ENCODE peak calls at places on chromosomes 12 and 14, in seven cellular contexts. O, J, B, Y, L, X and F are unnamed samples. For H3K9me3, the result is how much of the 10 kb centered on the place peaks cover.

GRCh38 chr14:42673963-42674362 is 1067.3 kb downstream of the LRFN5 start:
- DNase-seq in B (no peak), L (no peak), J (no peak), Y (no peak), X (no peak), O (no peak), F (no peak)

GRCh38 chr14:101773378-101773777 is 11.9 kb downstream of the PPP2R5C start:
- DNase-seq in J (no peak), X (no peak), Y (no peak), L (no peak), O (no peak), B (no peak), F (no peak)

GRCh38 chr12:16473610-16474326 is 126.3 kb downstream of the MGST1 start:
- DNase-seq in Y (no peak), L (no peak), J (no peak), B (no peak), X (no peak), O (no peak), F (no peak)

GRCh38 chr12:32270818-32271710 is 128.3 kb upstream of the FGD4 start:
- DNase-seq in B (no peak), L (peak), Y (no peak), X (no peak), O (no peak), J (no peak), F (no peak)

GRCh38 chr14:23294734-23295561 is 7.7 kb downstream of the PPP1R3E start:
- DNase-seq in Y (peak), L (peak), B (no peak), X (no peak), J (peak), O (no peak), F (no peak)

GRCh38 chr14:50001999-50002925 is 109.4 kb downstream of the ARF6 start:
- DNase-seq in J (peak), B (no peak), Y (peak), X (no peak), L (no peak), O (no peak), F (no peak)

GRCh38 chr14:42947991-42948390 is 1341.3 kb downstream of the LRFN5 start:
- DNase-seq in X (no peak), J (no peak), B (no peak), Y (no peak), O (no peak), L (no peak), F (no peak)

GRCh38 chr14:93941293-93941910 is 14.3 kb downstream of the FAM181A start:
- DNase-seq in Y (peak), L (no peak), B (no peak), J (no peak), O (no peak), X (no peak), F (no peak)

GRCh38 chr12:40915172-40915571 is 222.9 kb downstream of the CNTN1 start:
- DNase-seq in B (no peak), Y (no peak), L (no peak), J (no peak), X (no peak), O (no peak), F (no peak)

GRCh38 chr14:79279645-79280399 is 931.5 kb downstream of the DIO2 start:
- DNase-seq in X (peak), J (peak), B (no peak), Y (peak), O (no peak), L (no peak), F (no peak)

GRCh38 chr12:92560713-92561542 is 141.9 kb upstream of the PLEKHG7 start:
- DNase-seq in B (no peak), Y (no peak), L (no peak), O (no peak), X (no peak), J (no peak), F (no peak)

GRCh38 chr12:25835385-25835784 is 123.1 kb upstream of the RASSF8 start:
- DNase-seq in B (no peak), L (no peak), O (no peak), J (no peak), Y (no peak), X (no peak), F (no peak)

GRCh38 chr12:124109760-124110159 is 136.7 kb downstream of the ZNF664 start:
- DNase-seq in L (peak), J (peak), Y (no peak), X (no peak), B (no peak), O (peak), F (no peak)

GRCh38 chr12:990308-990648 is 745 bp upstream of the ERC1 start:
- DNase-seq in J (peak), O (no peak), B (peak), Y (peak), L (no peak), X (no peak), F (peak)

GRCh38 chr12:16526693-16527092 is 79.3 kb downstream of the LMO3 start:
- DNase-seq in X (no peak), B (no peak), Y (no peak), O (peak), L (no peak), J (no peak), F (no peak)

GRCh38 chr12:82896286-82896685 is 209.6 kb downstream of the TMTC2 start:
- DNase-seq in B (no peak), L (no peak), O (no peak), X (no peak), Y (no peak), J (no peak), F (no peak)

GRCh38 chr14:76784881-76785280 is 23.6 kb downstream of the VASH1 start:
- DNase-seq in Y (peak), O (peak), L (peak), X (no peak), J (peak), B (peak), F (no peak)

GRCh38 chr12:57370696-57371095 is 60.1 kb downstream of the R3HDM2 start:
- DNase-seq in L (no peak), Y (no peak), O (no peak), B (no peak), J (no peak), X (no peak), F (no peak)

GRCh38 chr12:14886271-14886670 is 617 bp upstream of the MGP start:
- DNase-seq in X (no peak), L (no peak), J (no peak), O (no peak), B (no peak), Y (no peak), F (no peak)

GRCh38 chr12:14883663-14884062 is 2.0 kb downstream of the MGP start:
- DNase-seq in Y (no peak), O (no peak), B (no peak), X (no peak), L (no peak), J (no peak), F (no peak)

GRCh38 chr12:14880890-14881453 is 4.7 kb downstream of the MGP start:
- DNase-seq in X (no peak), L (peak), J (no peak), Y (no peak), B (no peak), O (no peak), F (no peak)

GRCh38 chr12:14884458-14884878 is 1.2 kb downstream of the MGP start:
- DNase-seq in X (no peak), J (peak), L (peak), Y (peak), B (peak), O (no peak), F (peak)

DNA sequence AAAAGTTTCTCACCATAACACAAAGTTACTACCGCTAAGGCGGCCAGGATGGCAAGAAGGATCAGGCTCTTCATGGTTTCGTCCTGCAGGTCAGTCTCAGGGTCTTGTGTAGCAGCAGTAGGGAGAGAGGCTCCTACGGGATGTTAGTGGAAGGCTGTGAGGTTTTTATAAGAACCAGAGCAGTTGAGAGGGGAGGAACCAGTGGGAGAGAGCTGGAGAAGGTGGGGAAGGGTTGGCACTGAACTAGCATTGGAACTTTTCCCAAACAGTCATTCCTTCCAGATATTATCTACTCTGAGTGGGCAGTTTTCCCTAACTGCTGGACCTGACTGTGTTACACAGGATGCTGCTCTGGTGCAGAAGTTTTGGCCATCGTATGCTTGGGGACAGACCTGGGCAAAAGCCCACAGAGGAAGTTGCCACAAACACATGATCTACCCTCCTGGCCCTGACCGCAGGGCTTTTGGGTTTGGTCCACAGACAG is at the start of gene MGP:
- DNase-seq in X (no peak), Y (peak), J (no peak), B (peak), L (peak), O (no peak), F (peak)
- TF ChIP-seq POLR2AphosphoS5 in X (peak), Y (peak), J (no peak), B (peak), L (peak), O (no peak), F (peak)

DNA sequence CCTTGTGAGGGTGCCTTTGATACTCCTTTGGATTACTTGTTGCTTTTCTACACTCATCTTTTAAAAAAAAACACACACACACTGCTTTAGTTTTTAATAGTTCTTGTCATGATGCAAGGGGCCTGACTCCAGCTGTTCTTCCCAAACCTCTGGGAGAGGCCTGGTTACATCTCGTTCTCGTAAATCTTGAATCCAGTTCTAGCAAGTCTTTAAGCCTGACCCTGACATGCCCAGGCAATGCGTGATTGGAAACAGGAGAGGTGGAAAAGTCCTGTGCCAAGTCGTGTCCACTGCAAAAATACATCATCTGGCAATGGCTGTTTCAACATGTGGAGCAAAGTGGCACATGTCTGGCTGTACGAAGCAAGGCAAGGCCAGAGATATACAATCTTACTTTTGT is 356.7 kb upstream of the DDHD1 start:
- DNase-seq in Y (peak), J (no peak), L (no peak), O (no peak), B (peak), X (no peak), F (no peak)
- H3K27ac ChIP-seq in Y (peak), J (peak), L (no peak), O (no peak), B (peak), X (no peak), F (peak)

GRCh38 chr12:132949936-132950837 is 5.9 kb downstream of the ZNF605 start:
- DNase-seq in Y (no peak), J (no peak), B (no peak), X (no peak), O (no peak), L (no peak), F (no peak)

GRCh38 chr12:132942611-132943010 is 13.5 kb downstream of the ZNF605 start:
- DNase-seq in X (no peak), L (no peak), B (no peak), Y (no peak), O (no peak), J (no peak), F (no peak)

GRCh38 chr12:132948146-132949066 is 7.7 kb downstream of the ZNF605 start:
- DNase-seq in Y (no peak), O (no peak), L (no peak), X (no peak), J (no peak), B (no peak), F (no peak)

GRCh38 chr12:132945806-132946506 is 10.2 kb downstream of the ZNF605 start:
- DNase-seq in Y (no peak), L (no peak), O (no peak), B (no peak), J (no peak), X (no peak), F (no peak)

GRCh38 chr12:132946507-132946820 is 9.6 kb downstream of the ZNF605 start:
- DNase-seq in X (no peak), J (no peak), B (no peak), Y (no peak), O (no peak), L (no peak), F (no peak)
- H3K9me3 ChIP-seq in X (under half), J (half or more), B (under half), Y (half or more), O (under half), L (under half), F (half or more)

DNA sequence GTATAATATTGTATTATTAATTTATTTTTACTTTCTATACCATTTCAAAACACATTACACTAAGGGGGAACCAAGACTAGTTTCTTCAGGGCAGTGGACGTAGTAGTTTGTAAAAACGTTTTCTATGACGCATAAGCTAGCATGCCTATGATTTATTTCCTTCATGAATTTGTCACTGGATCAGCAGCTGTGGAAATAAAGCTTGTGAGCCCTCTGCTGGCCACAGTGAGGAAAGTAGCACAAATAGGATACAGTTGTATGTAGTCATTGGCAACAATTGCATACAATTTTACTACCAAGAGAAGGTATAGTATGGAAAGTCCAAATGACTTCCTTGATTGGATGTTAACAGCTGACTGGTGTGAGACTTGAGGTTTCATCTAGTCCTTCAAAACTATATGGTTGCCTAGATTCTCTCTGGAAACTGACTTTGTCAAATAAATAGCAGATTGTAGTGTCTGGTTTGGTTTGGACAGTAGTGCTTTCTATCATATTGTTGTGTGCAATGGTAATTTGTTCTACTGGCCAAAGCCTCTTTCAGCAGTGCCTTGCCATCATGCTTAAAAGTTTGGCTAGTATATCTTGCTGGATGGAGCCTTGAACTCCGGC is 24.3 kb upstream of the PLEKHD1 start:
- DNase-seq in Y (peak), J (peak), O (peak), X (no peak), L (peak), B (peak), F (no peak)
- TF ChIP-seq POLR2AphosphoS5 in Y (no peak), J (peak), O (no peak), X (no peak), L (no peak), B (peak), F (no peak)

GRCh38 chr14:30914812-30915211 is 40.5 kb downstream of the COCH start:
- DNase-seq in L (no peak), O (no peak), X (no peak), J (no peak), B (no peak), Y (no peak), F (no peak)
- H3K27ac ChIP-seq in L (no peak), O (no peak), X (no peak), J (no peak), B (no peak), Y (no peak), F (no peak)

GRCh38 chr12:34595749-34596733 is 573.7 kb downstream of the ALG10 start:
- DNase-seq in X (peak), Y (no peak), J (no peak), B (peak), O (no peak), L (no peak), F (peak)

GRCh38 chr12:34598851-34599529 is 576.7 kb downstream of the ALG10 start:
- DNase-seq in B (peak), J (peak), Y (no peak), O (no peak), X (peak), L (no peak), F (peak)

GRCh38 chr12:34598352-34598827 is 576.1 kb downstream of the ALG10 start:
- DNase-seq in B (peak), Y (no peak), J (no peak), O (no peak), X (no peak), L (no peak), F (no peak)

GRCh38 chr12:34599530-34600513 is 577.5 kb downstream of the ALG10 start:
- DNase-seq in X (peak), Y (no peak), L (no peak), O (no peak), B (peak), J (no peak), F (peak)

DNA sequence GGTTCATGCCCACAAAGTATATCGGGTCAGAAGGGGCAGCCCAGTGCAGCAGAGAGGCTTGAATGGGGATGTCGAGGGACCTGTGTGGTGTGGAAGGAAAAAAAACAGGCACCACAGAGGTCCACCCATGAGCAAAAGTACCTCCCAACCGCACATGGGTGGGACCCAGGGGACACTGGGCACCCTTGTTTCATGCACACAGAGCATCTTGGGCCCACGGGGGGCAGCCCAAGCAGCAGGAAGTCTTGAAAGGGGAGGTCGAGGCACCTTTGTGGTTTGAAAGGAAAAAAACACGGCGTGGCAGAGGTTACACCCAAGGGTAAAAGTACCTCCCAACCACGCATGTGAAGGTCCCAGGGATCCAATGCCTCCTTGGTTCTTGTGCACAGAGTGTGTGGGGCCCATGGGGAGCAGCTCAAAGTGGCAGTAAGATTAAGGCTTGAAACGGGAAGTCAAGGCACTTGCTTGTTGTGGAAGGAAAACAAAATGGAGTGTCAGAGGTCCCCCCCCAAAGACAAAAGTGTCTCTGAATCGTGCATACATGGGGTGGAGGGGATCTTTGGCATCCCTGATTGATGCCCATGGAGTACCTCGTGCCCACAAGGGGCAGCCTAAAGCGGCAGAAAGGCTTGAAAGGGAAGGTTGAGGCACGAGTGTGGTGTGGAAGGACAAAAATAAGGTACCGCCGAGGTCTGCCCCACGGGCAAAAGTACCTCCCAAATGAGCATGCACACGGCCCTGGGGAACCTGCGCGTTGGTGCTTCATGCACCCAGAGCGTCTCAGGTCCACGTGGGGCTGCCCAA is 575.5 kb downstream of the ALG10 start:
- DNase-seq in Y (no peak), L (no peak), J (peak), B (peak), O (no peak), X (peak), F (no peak)
- H3K9me3 ChIP-seq in Y (half or more), L (under half), J (half or more), B (under half), O (under half), X (under half), F (half or more)

DNA sequence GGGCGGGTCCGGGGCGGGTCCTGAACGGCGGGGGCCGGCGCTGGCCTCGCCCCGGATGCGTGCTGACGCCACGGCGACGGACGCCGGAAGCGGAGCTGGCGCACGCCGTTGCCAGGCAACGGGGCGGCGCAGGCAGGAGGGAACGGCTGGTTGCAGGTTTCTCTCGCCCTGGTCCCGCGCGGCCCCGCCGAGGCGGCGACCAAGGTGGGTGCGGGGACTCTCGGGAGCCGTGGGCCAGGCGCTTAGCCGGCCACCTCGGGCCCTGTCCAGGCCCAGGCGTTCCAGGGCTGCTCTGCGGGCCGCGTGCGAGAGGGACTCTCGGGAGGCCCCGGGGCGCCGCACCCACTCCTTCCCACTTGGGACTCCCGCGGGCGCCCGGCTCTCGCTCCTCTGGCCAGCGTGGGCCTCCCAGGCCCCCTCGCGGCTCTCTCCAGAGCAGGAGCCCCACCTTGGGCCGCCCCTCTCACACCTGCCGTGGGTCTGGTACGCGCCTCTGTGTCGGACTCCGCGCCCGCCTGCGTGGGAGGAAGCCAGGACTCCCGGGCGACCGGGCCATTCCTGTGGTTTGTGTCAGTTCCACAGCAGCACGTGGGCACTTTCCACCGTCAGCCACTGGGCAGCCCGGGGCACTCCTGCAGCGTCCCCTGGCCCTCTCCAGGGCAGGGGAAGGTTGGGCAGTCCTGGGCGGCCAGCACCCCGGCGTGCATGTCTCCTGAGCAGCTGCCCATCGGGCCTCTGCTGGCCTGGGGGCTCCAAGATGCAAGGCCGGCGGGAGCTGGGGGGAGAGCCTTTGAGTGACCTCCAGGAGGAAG is at the start of gene CLBA1:
- DNase-seq in X (peak), L (peak), B (peak), Y (peak), J (peak), O (peak), F (peak)
- TF ChIP-seq POLR2AphosphoS5 in X (peak), L (peak), B (peak), Y (no peak), J (peak), O (peak), F (no peak)